ENCODE peak calls at places on chromosome 20, in ten cellular contexts. W is mesendoderm; P is CD4-positive, alpha-beta T cell; X is CD4-positive, alpha-beta memory T cell; G is H1; B is IMR-90; Y is MM.1S; E is Peyer's patch; J is ascending aorta; O is heart right ventricle. C is an unnamed sample.

GRCh38 chr20:6395695-6396094 is 272.9 kb upstream of the FERMT1 start:
- DNase-seq in B (peak; percentile 3), J (no peak), E (no peak), O (no peak), Y (no peak), P (no peak), G (no peak), X (no peak), W (no peak), C (no peak)

GRCh38 chr20:14488756-14489479 is 151.5 kb upstream of the FLRT3 start:
- DNase-seq in W (peak; percentile 18), B (no peak), E (no peak), P (no peak), Y (no peak), J (no peak), X (no peak), O (no peak), G (no peak), C (no peak)

GRCh38 chr20:22335210-22335609 is 249.2 kb downstream of the FOXA2 start:
- DNase-seq in B (no peak), G (no peak), P (no peak), W (no peak), O (no peak), E (no peak), Y (no peak), X (no peak), J (no peak), C (no peak)

GRCh38 chr20:63877755-63878470 is 12.8 kb downstream of the TPD52L2 start:
- DNase-seq in P (no peak), X (no peak), O (no peak), J (no peak), E (no peak), B (no peak), G (no peak), W (no peak), Y (no peak), C (no peak)

GRCh38 chr20:20440473-20440872 is 72.6 kb downstream of the INSM1 start:
- DNase-seq in P (no peak), O (no peak), W (no peak), J (no peak), E (no peak), G (no peak), Y (no peak), B (no peak), X (no peak), C (no peak)

GRCh38 chr20:63940472-63941266 is 15.5 kb downstream of the UCKL1 start:
- DNase-seq in W (no peak), X (no peak), E (no peak), G (no peak), B (no peak), P (no peak), O (no peak), Y (no peak), J (no peak), C (no peak)

GRCh38 chr20:3082306-3082951 is 2.1 kb downstream of the AVP start:
- DNase-seq in B (no peak), E (no peak), O (no peak), W (no peak), Y (no peak), J (no peak), X (peak; percentile 19), P (no peak), G (no peak), C (no peak)

GRCh38 chr20:50283922-50284810 is 93.5 kb downstream of the CEBPB start:
- DNase-seq in E (no peak), Y (no peak), B (peak; percentile 66), P (no peak), O (no peak), G (no peak), W (no peak), J (no peak), X (no peak), C (no peak)

GRCh38 chr20:57498425-57499400 is 26.2 kb downstream of the CTCFL start:
- DNase-seq in O (no peak), G (no peak), B (peak; percentile 7), W (peak; percentile 79), E (no peak), J (no peak), Y (peak; percentile 88), P (peak; percentile 27), X (peak; percentile 11), C (no peak)

GRCh38 chr20:55375920-55376319 is 629.4 kb downstream of the CBLN4 start:
- DNase-seq in G (no peak), X (no peak), W (peak; percentile 23), O (no peak), J (no peak), E (no peak), P (no peak), B (no peak), Y (no peak), C (no peak)

GRCh38 chr20:9374480-9374879 is 139.9 kb upstream of the LAMP5 start:
- DNase-seq in B (peak; percentile 58), W (no peak), J (no peak), Y (no peak), O (no peak), P (no peak), G (no peak), E (no peak), X (no peak), C (no peak)

GRCh38 chr20:56380375-56380774 is 11.6 kb downstream of the AURKA start:
- DNase-seq in J (no peak), P (no peak), W (no peak), B (peak; percentile 88), Y (no peak), O (no peak), X (no peak), E (no peak), G (no peak), C (no peak)

GRCh38 chr20:38471245-38471644 is 1.4 kb upstream of the RALGAPB start:
- DNase-seq in E (no peak), J (no peak), W (no peak), B (no peak), P (no peak), X (no peak), O (no peak), G (no peak), Y (no peak), C (no peak)
- H3K27ac ChIP-seq in E (peak overlapping the region; percentile 91), J (peak overlapping the region; percentile 93), W (no peak overlapping the region), B (no peak overlapping the region), P (no peak overlapping the region), X (peak overlapping the region; percentile 88), O (no peak overlapping the region), G (no peak overlapping the region), Y (no peak overlapping the region), C (no peak overlapping the region)

DNA sequence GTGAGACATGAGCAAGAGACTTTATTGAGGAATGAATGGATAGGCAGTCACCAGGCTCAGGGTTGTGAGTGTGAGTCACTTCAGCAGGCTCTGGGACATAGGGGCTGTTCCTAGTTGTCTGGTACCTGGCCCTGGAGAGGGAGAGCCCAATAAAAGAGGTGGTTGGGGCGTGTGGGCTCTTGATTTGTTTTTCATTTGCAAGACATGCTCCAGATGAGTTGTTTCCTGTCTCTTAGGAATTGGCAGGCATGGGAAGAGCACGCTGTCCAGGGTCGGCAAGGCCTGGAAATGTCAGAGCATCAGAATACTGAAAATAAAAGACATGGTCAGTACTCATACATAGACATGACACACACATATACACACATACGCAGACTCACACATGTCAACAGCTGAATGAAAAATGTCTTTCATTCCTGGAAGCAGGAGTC is 166.3 kb upstream of the SULF2 start:
- DNase-seq in E (no peak), X (no peak), W (no peak), P (no peak), J (no peak), G (no peak), O (no peak), B (peak; percentile 17), Y (no peak), C (no peak)
- H3K27ac ChIP-seq in E (no peak overlapping the region), X (no peak overlapping the region), W (no peak overlapping the region), P (no peak overlapping the region), J (no peak overlapping the region), G (no peak overlapping the region), O (no peak overlapping the region), B (no peak overlapping the region), Y (no peak overlapping the region), C (no peak overlapping the region)

GRCh38 chr20:4973330-4974097 is 27.8 kb downstream of the SLC23A2 start:
- DNase-seq in E (peak; percentile 72), X (no peak), G (no peak), W (no peak), J (no peak), O (peak; percentile 8), P (no peak), B (peak; percentile 90), Y (peak; percentile 76), C (no peak)
- H3K27ac ChIP-seq in E (peak overlapping the region; percentile 64), X (no peak overlapping the region), G (no peak overlapping the region), W (no peak overlapping the region), J (peak overlapping the region; percentile 66), O (peak overlapping the region; percentile 78), P (no peak overlapping the region), B (peak overlapping the region; percentile 94), Y (peak overlapping the region; percentile 53), C (no peak overlapping the region)

GRCh38 chr20:1808101-1808500 is 87.1 kb upstream of the SIRPA start:
- DNase-seq in O (no peak), B (no peak), P (no peak), J (no peak), Y (no peak), X (no peak), E (no peak), W (no peak), G (no peak), C (no peak)

GRCh38 chr20:1809121-1809520 is 86.1 kb upstream of the SIRPA start:
- DNase-seq in J (no peak), G (no peak), E (no peak), O (no peak), W (no peak), B (peak; percentile 92), X (no peak), Y (no peak), P (no peak), C (no peak)

GRCh38 chr20:1810926-1811620 is 84.1 kb upstream of the SIRPA start:
- DNase-seq in Y (no peak), E (peak; percentile 59), G (no peak), W (no peak), P (no peak), J (no peak), B (peak; percentile 72), O (no peak), X (no peak), C (peak; percentile 67)

GRCh38 chr20:1810572-1810925 is 84.7 kb upstream of the SIRPA start:
- DNase-seq in E (no peak), G (no peak), P (no peak), O (no peak), B (no peak), Y (no peak), X (no peak), W (no peak), J (no peak), C (no peak)

DNA sequence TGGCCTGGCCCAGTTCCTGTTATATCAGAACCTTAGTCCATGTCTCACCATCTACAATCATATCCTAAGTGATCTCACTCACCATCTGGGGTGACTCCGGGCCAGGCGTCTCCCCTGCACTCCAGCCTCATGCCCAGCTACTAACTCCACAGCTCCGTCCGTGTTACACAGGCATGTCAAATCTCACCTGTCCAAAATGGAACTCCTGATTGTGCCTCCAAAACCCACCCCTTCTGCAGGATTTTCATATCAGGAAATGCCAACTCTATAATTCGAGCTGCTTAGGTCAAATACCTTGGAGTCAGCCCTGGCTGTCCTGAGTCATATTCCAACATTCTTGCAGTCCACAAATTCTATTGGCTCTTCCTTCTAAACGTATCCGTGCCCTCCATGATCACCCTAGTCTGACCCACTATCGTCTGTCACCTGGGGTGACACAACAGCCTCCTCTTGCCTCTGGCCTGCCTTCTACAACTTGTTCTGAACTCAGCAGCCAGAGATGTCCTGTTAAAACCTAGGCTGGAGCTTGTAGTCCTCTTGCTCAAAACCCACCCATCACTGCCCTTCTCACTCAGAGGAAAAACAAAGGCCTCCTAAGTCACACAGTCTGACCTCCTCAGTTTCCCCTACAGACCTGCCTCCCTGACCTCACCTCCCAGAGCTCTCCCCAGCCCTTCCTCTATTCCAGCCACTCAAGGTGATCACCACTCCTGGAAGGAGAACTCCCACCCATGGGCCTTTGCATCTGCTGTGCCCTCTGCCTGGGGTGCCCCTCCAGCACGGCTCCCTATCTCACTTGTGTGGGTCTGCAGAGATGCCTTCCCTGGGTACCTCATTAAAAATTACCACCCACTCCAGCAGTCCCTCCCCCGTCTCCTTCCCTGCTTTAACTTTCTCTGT is 85.3 kb upstream of the SIRPA start:
- DNase-seq in P (no peak), X (no peak), E (no peak), W (no peak), O (no peak), Y (no peak), J (no peak), G (no peak), B (peak; percentile 77), C (no peak)
- H3K27ac ChIP-seq in P (no peak overlapping the region), X (no peak overlapping the region), E (no peak overlapping the region), W (no peak overlapping the region), O (peak overlapping the region; percentile 88), Y (no peak overlapping the region), J (peak overlapping the region; percentile 76), G (no peak overlapping the region), B (peak overlapping the region; percentile 98), C (peak overlapping the region; percentile 94)

C was measured in caudate nucleus.